ENCODE peak calls at places on chromosomes 2 and 18, in four cellular contexts. E is COLO829; N is activated CD4-positive, CD25-positive, alpha-beta regulatory T cell; Z is IMR-90. H is an unnamed sample.

GRCh38 chr2:100246163-100247145 is 75.8 kb downstream of the LONRF2 start:
- DNase-seq in E (peak), N (no peak), Z (no peak), H (no peak)

GRCh38 chr2:226223704-226224103 is 575.9 kb downstream of the IRS1 start:
- DNase-seq in Z (no peak), E (no peak), N (no peak), H (no peak)

GRCh38 chr2:98944786-98945185 is 8.8 kb upstream of the CRACDL start:
- DNase-seq in N (no peak), E (no peak), Z (peak), H (peak)

GRCh38 chr2:95500854-95501253 is 16.3 kb upstream of the TRIM43B start:
- DNase-seq in N (no peak), E (no peak), Z (no peak), H (no peak)

GRCh38 chr2:71389379-71390072 is 57.9 kb downstream of the ZNF638 start:
- DNase-seq in N (no peak), E (no peak), Z (no peak), H (no peak)

GRCh38 chr2:163934134-163934533 is 198.3 kb upstream of the FIGN start:
- DNase-seq in E (no peak), N (no peak), Z (no peak), H (peak)

GRCh38 chr2:237178396-237178795 is 92.7 kb downstream of the COPS8 start:
- DNase-seq in N (no peak), Z (peak), E (no peak), H (no peak)

GRCh38 chr2:47437287-47437686 is 34.3 kb downstream of the MSH2 start:
- DNase-seq in E (peak), Z (peak), N (no peak), H (peak)

GRCh38 chr18:26307161-26307773 is 81.0 kb downstream of the TAF4B start:
- DNase-seq in E (peak), N (no peak), Z (peak), H (peak)

GRCh38 chr2:68302281-68302680 is 17.5 kb downstream of the CNRIP1 start:
- DNase-seq in Z (peak), E (no peak), N (no peak), H (no peak)

H was measured in astrocyte of the hippocampus.